ENCODE peak calls at places on chromosome 13, in five cellular contexts. X, V, E, B and S are unnamed samples.
A peak's percentile ranks its signal among the peaks of the same experiment; 100 is the strongest.

GRCh38 chr13:79724348-79725103 is 243.6 kb downstream of the NDFIP2 start:
- DNase-seq in X (no peak), V (no peak), E (peak; percentile 89), B (no peak), S (no peak)

GRCh38 chr13:80753951-80754350 is 413.0 kb upstream of the SPRY2 start:
- DNase-seq in X (no peak), V (no peak), E (no peak), B (no peak), S (no peak)

GRCh38 chr13:40963927-40964326 is 55.2 kb downstream of the ELF1 start:
- DNase-seq in X (no peak), V (no peak), E (no peak), B (no peak), S (no peak)

GRCh38 chr13:110916671-110917142 is 1.8 kb upstream of the ANKRD10 start:
- DNase-seq in X (no peak), V (no peak), E (no peak), B (no peak), S (no peak)

GRCh38 chr13:101467415-101467814 is 14.9 kb downstream of the ITGBL1 start:
- DNase-seq in X (no peak), V (no peak), E (no peak), B (no peak), S (no peak)

GRCh38 chr13:40187324-40187795 is 479.1 kb downstream of the FOXO1 start:
- DNase-seq in X (peak; percentile 20), V (no peak), E (no peak), B (no peak), S (no peak)

GRCh38 chr13:23983671-23984070 is 86.4 kb upstream of the C1QTNF9B start:
- DNase-seq in X (no peak), V (no peak), E (no peak), B (no peak), S (no peak)

GRCh38 chr13:78972561-78972960 is 313.6 kb upstream of the OBI1 start:
- DNase-seq in X (no peak), V (no peak), E (no peak), B (no peak), S (no peak)

GRCh38 chr13:33723772-33724435 is 94.0 kb upstream of the RFC3 start:
- DNase-seq in X (peak; percentile 77), V (peak; percentile 69), E (peak; percentile 83), B (peak; percentile 86), S (peak; percentile 39)

GRCh38 chr13:47085346-47085745 is 188.5 kb upstream of the HTR2A start:
- DNase-seq in X (no peak), V (no peak), E (no peak), B (no peak), S (no peak)

DNA sequence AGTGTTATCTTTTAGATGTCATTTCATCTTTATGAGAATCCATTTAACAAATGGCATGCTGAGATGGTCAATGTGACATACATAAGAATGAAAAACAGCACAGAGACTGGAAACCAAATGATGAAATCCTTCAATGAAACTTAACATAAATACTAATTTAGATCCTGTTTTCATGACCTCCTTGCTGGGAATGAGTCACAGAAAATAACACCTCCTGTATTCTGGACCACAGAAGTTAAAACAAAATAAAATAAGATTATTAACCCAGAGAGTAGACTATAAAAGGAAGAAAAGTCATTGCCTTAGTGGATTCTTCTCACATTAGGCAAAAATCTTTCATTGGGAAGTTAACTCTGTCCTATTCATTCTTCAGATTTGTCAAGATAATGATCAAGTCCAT is 1.6 kb downstream of the DIAPH3 start:
- DNase-seq in X (no peak), V (no peak), E (no peak), B (no peak), S (no peak)
- TF ChIP-seq SUZ12 in X (no peak), V (no peak), E (no peak), B (no peak), S (no peak)

GRCh38 chr13:29482504-29482903 is 113.0 kb downstream of the SLC7A1 start:
- DNase-seq in X (no peak), V (no peak), E (no peak), B (no peak), S (no peak)

GRCh38 chr13:29483211-29483610 is 112.3 kb downstream of the SLC7A1 start:
- DNase-seq in X (no peak), V (no peak), E (no peak), B (no peak), S (no peak)

GRCh38 chr13:29481603-29482002 is 113.9 kb downstream of the SLC7A1 start:
- DNase-seq in X (no peak), V (no peak), E (no peak), B (no peak), S (no peak)

GRCh38 chr13:29484796-29485195 is 110.7 kb downstream of the SLC7A1 start:
- DNase-seq in X (no peak), V (no peak), E (no peak), B (no peak), S (no peak)

GRCh38 chr13:29484236-29484635 is 111.3 kb downstream of the SLC7A1 start:
- DNase-seq in X (no peak), V (no peak), E (no peak), B (no peak), S (no peak)
- TF ChIP-seq SUZ12 in X (no peak), V (no peak), E (no peak), B (no peak), S (no peak)

DNA sequence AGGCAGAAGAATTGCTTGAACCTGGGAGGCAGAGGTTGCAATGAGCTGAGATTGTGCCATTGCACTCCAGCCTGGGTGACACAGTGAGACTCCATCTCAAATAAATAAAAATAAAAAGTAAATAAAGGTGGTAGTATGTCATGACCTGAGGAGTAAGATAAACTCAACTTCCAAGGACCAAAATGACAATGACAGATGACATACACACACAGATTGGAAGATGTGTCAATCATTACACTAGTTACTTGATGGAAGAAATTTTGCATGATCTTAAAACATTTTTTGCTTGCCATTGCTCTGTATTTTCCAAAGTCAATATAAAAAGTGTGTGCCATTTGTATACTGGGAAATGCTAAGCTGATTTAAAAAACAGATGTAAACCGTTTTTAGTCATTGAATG is 4.1 kb downstream of the SLC46A3 start:
- DNase-seq in X (no peak), V (no peak), E (no peak), B (no peak), S (no peak)
- TF ChIP-seq SUZ12 in X (no peak), V (no peak), E (no peak), B (no peak), S (no peak)

GRCh38 chr13:114069376-114070097 is 62.9 kb downstream of the RASA3 start:
- DNase-seq in X (no peak), V (no peak), E (no peak), B (no peak), S (no peak)
- TF ChIP-seq SUZ12 in X (no peak), V (no peak), E (no peak), B (no peak), S (no peak)

GRCh38 chr13:76865109-76865508 is 21.1 kb downstream of the KCTD12 start:
- DNase-seq in X (no peak), V (no peak), E (no peak), B (no peak), S (no peak)
- TF ChIP-seq SUZ12 in X (no peak), V (no peak), E (no peak), B (no peak), S (no peak)

GRCh38 chr13:29527511-29527910 is 68.0 kb downstream of the SLC7A1 start:
- DNase-seq in X (no peak), V (no peak), E (no peak), B (no peak), S (no peak)

GRCh38 chr13:29532136-29532535 is 63.4 kb downstream of the SLC7A1 start:
- DNase-seq in X (no peak), V (no peak), E (no peak), B (no peak), S (no peak)

GRCh38 chr13:29527916-29528315 is 67.6 kb downstream of the SLC7A1 start:
- DNase-seq in X (no peak), V (no peak), E (no peak), B (no peak), S (no peak)

GRCh38 chr13:29526741-29527140 is 68.7 kb downstream of the SLC7A1 start:
- DNase-seq in X (no peak), V (no peak), E (no peak), B (no peak), S (no peak)

DNA sequence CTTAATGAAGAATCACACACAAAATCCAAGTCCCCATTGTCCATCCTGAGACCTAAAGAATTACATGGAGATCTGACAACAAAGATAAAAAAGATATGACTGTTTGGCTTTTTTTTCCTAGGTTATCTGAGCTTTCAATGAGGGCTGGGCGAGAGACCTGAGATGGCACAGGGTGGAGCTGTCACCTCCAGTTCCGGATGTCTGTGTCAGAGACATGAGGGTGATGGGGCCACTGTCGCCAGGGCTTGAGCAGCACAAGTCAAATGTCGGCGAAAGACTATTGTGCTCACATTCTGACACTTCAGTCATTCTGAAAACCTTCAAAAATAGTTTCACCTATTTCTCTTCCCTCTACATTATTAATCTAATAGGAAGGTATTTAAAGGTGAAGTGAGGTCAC is 65.7 kb downstream of the SLC7A1 start:
- DNase-seq in X (no peak), V (no peak), E (no peak), B (no peak), S (no peak)
- TF ChIP-seq SUZ12 in X (no peak), V (no peak), E (no peak), B (no peak), S (no peak)

GRCh38 chr13:36251528-36251927 is 37.2 kb upstream of the SOHLH2 start:
- DNase-seq in X (no peak), V (no peak), E (no peak), B (no peak), S (no peak)
- TF ChIP-seq SUZ12 in X (no peak), V (no peak), E (no peak), B (no peak), S (no peak)